ENCODE peak calls at places on chromosomes 5 and 9, in four cellular contexts. One of them, this sample, is unnamed. For H3K36me3, the result is how much of the 10 kb centered on the place peaks cover.

GRCh38 chr9:120610975-120611689 is 31.2 kb upstream of the CDK5RAP2 start:
- DNase-seq in upper lobe of left lung: no peak
- DNase-seq in uterus: no peak
- DNase-seq in upper lobe of right lung: no peak
- DNase-seq in this sample: no peak

GRCh38 chr5:150236981-150237754 is 47.3 kb downstream of the SLC6A7 start:
- DNase-seq in upper lobe of left lung: no peak
- DNase-seq in upper lobe of right lung: no peak
- DNase-seq in uterus: no peak
- DNase-seq in this sample: no peak

GRCh38 chr9:5450360-5451051 is at the start of gene CD274:
- DNase-seq in upper lobe of right lung: peak
- DNase-seq in uterus: peak
- DNase-seq in upper lobe of left lung: peak
- DNase-seq in this sample: peak

GRCh38 chr5:14036947-14037346 is 92.5 kb upstream of the DNAH5 start:
- DNase-seq in upper lobe of left lung: no peak
- DNase-seq in uterus: no peak
- DNase-seq in upper lobe of right lung: no peak
- DNase-seq in this sample: no peak

GRCh38 chr9:38081356-38082108 is 12.5 kb upstream of the SHB start:
- DNase-seq in upper lobe of right lung: no peak
- DNase-seq in uterus: no peak
- DNase-seq in upper lobe of left lung: no peak
- DNase-seq in this sample: no peak

GRCh38 chr5:50807661-50808060 is 141.2 kb downstream of the PARP8 start:
- DNase-seq in upper lobe of right lung: no peak
- DNase-seq in upper lobe of left lung: no peak
- DNase-seq in uterus: no peak
- DNase-seq in this sample: no peak

GRCh38 chr5:119829341-119829740 is 200.0 kb downstream of the FAM170A start:
- DNase-seq in upper lobe of left lung: no peak
- DNase-seq in uterus: no peak
- DNase-seq in upper lobe of right lung: no peak
- DNase-seq in this sample: no peak

GRCh38 chr5:8184455-8185063 is 315.6 kb downstream of the MTRR start:
- DNase-seq in upper lobe of right lung: peak
- DNase-seq in uterus: no peak
- DNase-seq in upper lobe of left lung: peak
- DNase-seq in this sample: no peak

GRCh38 chr9:110351009-110351467 is 13.4 kb upstream of the TXNDC8 start:
- DNase-seq in uterus: no peak
- DNase-seq in upper lobe of right lung: no peak
- DNase-seq in upper lobe of left lung: no peak
- DNase-seq in this sample: peak

GRCh38 chr9:129624168-129624759 is 1.7 kb upstream of the NTMT1 start:
- DNase-seq in uterus: no peak
- DNase-seq in upper lobe of left lung: no peak
- DNase-seq in upper lobe of right lung: peak
- DNase-seq in this sample: no peak

GRCh38 chr5:143106175-143106574 is 297.3 kb downstream of the NR3C1 start:
- DNase-seq in upper lobe of left lung: peak
- DNase-seq in uterus: no peak
- DNase-seq in upper lobe of right lung: no peak
- DNase-seq in this sample: no peak

GRCh38 chr5:143102414-143102813 is 301.1 kb downstream of the NR3C1 start:
- DNase-seq in upper lobe of right lung: no peak
- DNase-seq in uterus: no peak
- DNase-seq in upper lobe of left lung: no peak
- DNase-seq in this sample: no peak

GRCh38 chr5:143105216-143105905 is 298.1 kb downstream of the NR3C1 start:
- DNase-seq in uterus: no peak
- DNase-seq in upper lobe of right lung: no peak
- DNase-seq in upper lobe of left lung: no peak
- DNase-seq in this sample: no peak

GRCh38 chr5:143101740-143102386 is 301.6 kb downstream of the NR3C1 start:
- DNase-seq in upper lobe of left lung: no peak
- DNase-seq in uterus: no peak
- DNase-seq in upper lobe of right lung: no peak
- DNase-seq in this sample: no peak

DNA sequence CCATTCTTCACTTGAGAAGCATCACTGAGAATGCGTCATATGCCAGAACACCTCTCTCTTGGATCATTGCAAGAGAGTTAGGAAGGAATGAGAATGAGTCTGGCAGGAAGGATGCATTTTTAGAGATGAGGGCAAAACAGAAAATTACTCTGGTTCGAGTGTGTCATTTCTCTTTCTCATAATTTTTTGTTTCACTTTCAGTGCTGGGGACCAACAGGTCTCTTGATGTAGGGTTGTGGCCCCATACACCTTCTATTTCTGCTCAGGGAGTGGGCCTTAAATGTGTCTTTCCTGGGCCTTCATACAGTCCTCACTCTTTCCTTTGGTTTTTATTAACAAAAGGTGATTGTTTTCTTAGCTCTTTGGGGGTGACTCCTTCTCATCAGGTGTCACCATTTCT is 302.4 kb downstream of the NR3C1 start:
- DNase-seq in uterus: no peak
- DNase-seq in upper lobe of right lung: no peak
- DNase-seq in upper lobe of left lung: no peak
- DNase-seq in this sample: no peak
- H3K4me3 ChIP-seq in uterus: no peak
- H3K4me3 ChIP-seq in upper lobe of right lung: no peak
- H3K4me3 ChIP-seq in upper lobe of left lung: no peak
- H3K4me3 ChIP-seq in this sample: no peak

DNA sequence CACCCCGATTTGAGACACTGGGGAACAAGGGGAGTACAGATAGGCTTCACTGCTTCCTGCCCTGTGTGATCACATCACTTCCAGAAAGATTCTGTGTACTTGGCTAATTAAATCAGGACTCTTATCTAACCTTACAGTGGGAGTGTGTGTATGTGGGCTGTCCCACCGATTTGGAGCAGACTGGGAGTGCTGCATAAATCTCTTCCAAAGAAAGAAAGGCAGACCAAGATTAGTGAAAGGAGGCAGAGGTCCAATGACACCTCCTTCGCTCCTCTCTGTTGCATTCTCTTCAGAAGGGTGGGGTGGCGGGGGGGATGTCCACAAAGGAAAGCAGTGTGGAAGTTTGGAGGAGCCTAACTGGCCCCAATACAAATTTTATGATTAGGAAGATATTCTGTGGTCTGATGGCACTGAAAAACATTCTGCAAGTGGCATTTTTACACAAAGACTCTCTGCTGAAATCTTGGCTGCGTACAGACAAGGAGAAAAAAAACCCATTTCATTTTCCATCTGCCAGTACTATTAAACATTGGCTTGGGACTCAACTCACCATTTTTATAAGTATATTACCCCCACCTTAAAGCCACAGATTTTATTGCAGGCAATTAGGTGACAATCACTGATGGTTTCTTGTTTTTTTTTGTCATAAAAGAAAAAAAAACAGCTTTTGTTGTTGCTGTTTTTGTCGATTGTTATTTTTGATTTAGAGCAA is 206.8 kb downstream of the PTTG1 start:
- DNase-seq in upper lobe of right lung: no peak
- DNase-seq in uterus: no peak
- DNase-seq in upper lobe of left lung: no peak
- DNase-seq in this sample: no peak
- TF ChIP-seq CTCF in upper lobe of right lung: no peak
- TF ChIP-seq CTCF in uterus: no peak
- TF ChIP-seq CTCF in upper lobe of left lung: no peak
- TF ChIP-seq CTCF in this sample: no peak

GRCh38 chr9:22033012-22033630 is 24.0 kb upstream of the CDKN2B start:
- DNase-seq in upper lobe of right lung: no peak
- DNase-seq in uterus: no peak
- DNase-seq in upper lobe of left lung: no peak
- DNase-seq in this sample: no peak
- H3K36me3 ChIP-seq in upper lobe of right lung: under half
- H3K36me3 ChIP-seq in uterus: under half
- H3K36me3 ChIP-seq in upper lobe of left lung: under half
- H3K36me3 ChIP-seq in this sample: under half

GRCh38 chr5:88665750-88666215 is 217.2 kb downstream of the MEF2C start:
- DNase-seq in uterus: no peak
- DNase-seq in upper lobe of right lung: peak
- DNase-seq in upper lobe of left lung: no peak
- DNase-seq in this sample: no peak
- H3K4me3 ChIP-seq in uterus: no peak
- H3K4me3 ChIP-seq in upper lobe of right lung: no peak
- H3K4me3 ChIP-seq in upper lobe of left lung: no peak
- H3K4me3 ChIP-seq in this sample: no peak

GRCh38 chr5:39264528-39264927 is 45.2 kb upstream of the FYB1 start:
- DNase-seq in upper lobe of left lung: no peak
- DNase-seq in uterus: no peak
- DNase-seq in upper lobe of right lung: no peak
- DNase-seq in this sample: no peak
- TF ChIP-seq CTCF in upper lobe of left lung: no peak
- TF ChIP-seq CTCF in uterus: no peak
- TF ChIP-seq CTCF in upper lobe of right lung: no peak
- TF ChIP-seq CTCF in this sample: no peak

This sample was measured in BJ.